ENCODE peak calls at places on chromosome 12, in nine cellular contexts. O is tibial nerve, W is A549, K is HepG2, I is transverse colon, D is H1, V is sigmoid colon, G is K562, Q is stomach. H is an unnamed sample. For H3K4me1, the result is how much of the 10 kb centered on the place peaks cover.

GRCh38 chr12:45215419-45216296 is at the start of gene ANO6:
- DNase-seq in O (peak), W (peak), K (peak), I (peak), D (peak), V (peak), G (peak), Q (peak), H (peak)

GRCh38 chr12:22164101-22164500 is 118.1 kb downstream of the CMAS start:
- DNase-seq in O (no peak), W (no peak), K (no peak), I (no peak), D (no peak), V (no peak), G (no peak), Q (no peak), H (no peak)

GRCh38 chr12:102862486-102862885 is 54.6 kb downstream of the PAH start:
- DNase-seq in O (no peak), W (no peak), K (no peak), I (no peak), D (no peak), V (no peak), G (no peak), Q (no peak), H (no peak)

GRCh38 chr12:118503476-118503875 is 127.1 kb downstream of the SUDS3 start:
- DNase-seq in O (no peak), W (no peak), K (no peak), I (no peak), D (no peak), V (no peak), G (no peak), Q (no peak), H (no peak)

GRCh38 chr12:107296681-107297086 is 203.3 kb upstream of the CRY1 start:
- DNase-seq in O (no peak), W (peak), K (no peak), I (no peak), D (no peak), V (no peak), G (no peak), Q (no peak), H (no peak)

GRCh38 chr12:29591140-29592020 is 93.9 kb upstream of the OVCH1 start:
- DNase-seq in O (peak), W (no peak), K (no peak), I (no peak), D (peak), V (no peak), G (peak), Q (no peak), H (no peak)

GRCh38 chr12:55829967-55830600 is 697 bp upstream of the DNAJC14 start:
- DNase-seq in O (no peak), W (peak), K (no peak), I (peak), D (peak), V (peak), G (peak), Q (peak), H (peak)

GRCh38 chr12:113134521-113134951 is 1.0 kb downstream of the RASAL1 start:
- DNase-seq in O (no peak), W (no peak), K (no peak), I (no peak), D (no peak), V (no peak), G (no peak), Q (no peak), H (no peak)

GRCh38 chr12:58433969-58434368 is 486.3 kb downstream of the LRIG3 start:
- DNase-seq in O (no peak), W (no peak), K (no peak), I (no peak), D (no peak), V (no peak), G (no peak), Q (no peak), H (no peak)

GRCh38 chr12:79710707-79711483 is 20.1 kb upstream of the PAWR start:
- DNase-seq in O (no peak), W (no peak), K (no peak), I (no peak), D (no peak), V (no peak), G (no peak), Q (no peak), H (no peak)

GRCh38 chr12:101940400-101940950 is 63.1 kb downstream of the DRAM1 start:
- DNase-seq in O (no peak), W (no peak), K (no peak), I (no peak), D (no peak), V (no peak), G (no peak), Q (no peak), H (no peak)

GRCh38 chr12:128467882-128468281 is 200.9 kb downstream of the TMEM132C start:
- DNase-seq in O (no peak), W (no peak), K (no peak), I (no peak), D (no peak), V (no peak), G (no peak), Q (no peak), H (no peak)

GRCh38 chr12:96015672-96016071 is 19.5 kb upstream of the HAL start:
- DNase-seq in O (no peak), W (peak), K (no peak), I (no peak), D (no peak), V (no peak), G (peak), Q (peak), H (no peak)

DNA sequence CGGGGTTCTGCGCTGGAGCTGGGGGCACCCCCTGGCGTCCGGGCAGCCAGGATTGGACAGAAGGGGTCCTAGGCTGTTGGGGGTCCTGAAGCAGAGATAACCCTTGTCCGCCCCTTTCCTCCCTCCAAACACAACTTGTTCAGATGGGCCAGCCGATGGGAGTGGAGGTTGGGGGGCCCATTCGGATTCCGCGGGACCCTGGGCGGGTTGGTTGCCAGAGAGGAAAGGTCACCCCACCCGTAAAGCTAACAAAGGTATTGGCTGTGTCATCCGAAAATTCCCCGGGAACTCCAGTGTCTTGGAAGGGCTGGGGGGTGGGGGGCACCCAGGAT is 1.3 kb downstream of the FAM222A start:
- DNase-seq in O (no peak), W (no peak), K (no peak), I (no peak), D (no peak), V (no peak), G (no peak), Q (no peak), H (no peak)
- H3K4me3 ChIP-seq in O (peak), W (peak), K (peak), I (peak), D (peak), V (no peak), G (no peak), Q (peak), H (peak)

GRCh38 chr12:28035483-28035882 is 63.0 kb upstream of the PTHLH start:
- DNase-seq in O (no peak), W (no peak), K (no peak), I (no peak), D (no peak), V (no peak), G (peak), Q (no peak), H (no peak)
- TF ChIP-seq EP300 in O (no peak), W (no peak), K (no peak), I (no peak), D (no peak), V (no peak), G (no peak), Q (no peak), H (no peak)

DNA sequence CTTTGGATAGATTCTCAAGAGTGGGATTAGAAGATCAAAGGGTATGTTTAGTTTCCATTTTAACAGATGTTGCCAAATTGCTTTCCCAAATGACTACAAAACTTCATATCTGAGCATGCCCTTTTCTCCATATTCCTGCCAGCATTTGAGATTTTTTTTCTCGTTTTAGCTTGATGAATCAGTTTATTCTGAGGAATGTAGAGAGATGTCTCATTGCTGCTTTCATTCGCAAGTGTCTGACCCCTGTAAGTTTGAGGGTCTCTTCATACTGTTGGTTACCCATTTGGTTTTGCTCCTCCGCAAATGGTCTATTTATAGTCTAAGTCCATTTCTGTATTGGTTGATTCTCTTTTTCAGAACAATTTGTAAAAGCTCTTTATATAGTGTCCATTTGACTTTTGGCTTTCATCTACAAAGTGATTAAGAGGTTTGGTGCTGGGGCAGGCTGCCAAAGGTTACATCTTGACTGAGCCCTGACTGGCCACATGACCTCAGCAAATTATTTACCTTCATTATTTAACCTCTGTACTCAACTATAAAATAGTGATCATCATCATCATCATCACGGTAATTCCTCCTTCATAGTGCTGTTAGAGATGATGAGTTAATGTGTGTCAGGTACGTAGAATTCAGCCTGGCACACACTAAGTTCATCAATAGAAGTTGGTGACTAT is 33.6 kb downstream of the HCAR2 start:
- DNase-seq in O (no peak), W (no peak), K (no peak), I (no peak), D (no peak), V (no peak), G (no peak), Q (peak), H (no peak)
- H3K4me1 ChIP-seq in O (under half), W (under half), K (under half), I (under half), D (under half), V (under half), G (under half), Q (under half), H (under half)

GRCh38 chr12:31714406-31715271 is 14.2 kb downstream of the AMN1 start:
- DNase-seq in O (no peak), W (no peak), K (peak), I (no peak), D (no peak), V (no peak), G (no peak), Q (no peak), H (no peak)
- H3K4me3 ChIP-seq in O (no peak), W (no peak), K (no peak), I (no peak), D (no peak), V (no peak), G (peak), Q (no peak), H (no peak)

GRCh38 chr12:117328556-117329100 is 32.8 kb downstream of the NOS1 start:
- DNase-seq in O (no peak), W (no peak), K (no peak), I (no peak), D (no peak), V (no peak), G (no peak), Q (no peak), H (no peak)
- TF ChIP-seq EP300 in O (no peak), W (no peak), K (no peak), I (no peak), D (no peak), V (no peak), G (no peak), Q (no peak), H (no peak)

DNA sequence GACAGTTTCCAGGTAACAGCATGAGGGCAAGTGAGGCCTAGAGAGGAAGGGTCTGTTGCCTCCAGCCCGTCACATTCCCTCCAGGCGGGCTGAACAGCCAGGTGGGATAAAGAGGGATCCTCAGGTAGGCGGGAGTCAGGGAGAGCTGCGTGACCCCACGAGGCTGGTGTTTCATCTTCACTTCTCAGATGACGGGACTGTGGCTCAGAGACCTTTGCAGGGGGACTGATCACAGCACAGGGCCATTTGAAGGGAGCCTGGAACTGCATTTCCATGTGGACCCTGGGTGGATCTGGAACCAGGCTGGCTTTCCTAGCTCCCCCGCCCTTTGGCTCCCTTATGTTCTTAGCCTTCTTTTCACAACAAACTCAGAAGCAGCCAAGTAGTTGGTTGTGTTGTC is 37.4 kb downstream of the SH2B3 start:
- DNase-seq in O (no peak), W (no peak), K (no peak), I (no peak), D (no peak), V (peak), G (no peak), Q (no peak), H (peak)
- H3K4me1 ChIP-seq in O (under half), W (under half), K (under half), I (under half), D (under half), V (under half), G (under half), Q (half or more), H (half or more)

DNA sequence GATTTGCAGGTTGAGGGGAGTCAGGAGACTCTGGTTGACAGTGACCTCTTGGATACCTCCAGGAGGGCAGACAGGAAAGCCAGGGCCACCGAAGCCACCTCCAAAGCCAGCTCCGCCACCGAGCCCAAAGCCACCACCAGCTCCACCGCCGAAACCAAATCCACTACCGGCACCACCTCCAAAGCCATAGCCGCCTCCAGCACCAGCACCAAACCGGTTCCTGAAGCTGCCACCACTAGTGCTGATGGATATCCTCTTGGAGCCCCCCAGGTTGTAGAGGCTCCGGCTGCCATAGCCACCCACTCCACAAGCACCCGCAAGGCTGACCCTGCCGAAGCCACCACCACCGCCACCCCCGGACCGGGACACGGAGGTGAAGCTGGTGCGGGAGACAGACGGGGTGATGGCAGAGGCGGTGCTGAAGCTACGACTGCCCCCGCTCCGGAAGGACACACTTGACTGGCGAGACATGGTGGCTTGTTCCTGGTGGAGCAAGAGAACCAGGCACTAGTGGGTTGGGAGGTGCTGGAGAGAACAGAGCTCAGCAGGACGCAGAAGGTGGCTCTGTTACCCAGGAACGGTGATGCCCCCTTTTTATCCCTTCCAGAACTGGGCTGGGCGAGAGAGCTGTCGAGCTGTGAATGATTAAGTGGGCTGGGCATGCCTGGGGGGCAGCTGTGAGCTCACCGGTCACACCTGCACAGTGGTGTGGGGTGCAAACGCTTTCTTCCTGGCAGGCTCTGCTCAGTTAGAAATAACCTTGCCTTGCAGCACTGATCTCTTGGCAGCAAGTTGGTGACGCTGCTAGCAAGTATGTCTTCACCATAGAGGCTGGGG is at the start of gene KRT5:
- DNase-seq in O (no peak), W (no peak), K (no peak), I (no peak), D (peak), V (no peak), G (no peak), Q (no peak), H (no peak)
- H3K4me3 ChIP-seq in O (no peak), W (no peak), K (no peak), I (no peak), D (no peak), V (no peak), G (no peak), Q (no peak), H (peak)

GRCh38 chr12:94271351-94271750 is 123.0 kb downstream of the PLXNC1 start:
- DNase-seq in O (no peak), W (no peak), K (no peak), I (no peak), D (no peak), V (no peak), G (no peak), Q (no peak), H (no peak)
- TF ChIP-seq EP300 in O (no peak), W (no peak), K (no peak), I (no peak), D (no peak), V (no peak), G (no peak), Q (no peak), H (no peak)

DNA sequence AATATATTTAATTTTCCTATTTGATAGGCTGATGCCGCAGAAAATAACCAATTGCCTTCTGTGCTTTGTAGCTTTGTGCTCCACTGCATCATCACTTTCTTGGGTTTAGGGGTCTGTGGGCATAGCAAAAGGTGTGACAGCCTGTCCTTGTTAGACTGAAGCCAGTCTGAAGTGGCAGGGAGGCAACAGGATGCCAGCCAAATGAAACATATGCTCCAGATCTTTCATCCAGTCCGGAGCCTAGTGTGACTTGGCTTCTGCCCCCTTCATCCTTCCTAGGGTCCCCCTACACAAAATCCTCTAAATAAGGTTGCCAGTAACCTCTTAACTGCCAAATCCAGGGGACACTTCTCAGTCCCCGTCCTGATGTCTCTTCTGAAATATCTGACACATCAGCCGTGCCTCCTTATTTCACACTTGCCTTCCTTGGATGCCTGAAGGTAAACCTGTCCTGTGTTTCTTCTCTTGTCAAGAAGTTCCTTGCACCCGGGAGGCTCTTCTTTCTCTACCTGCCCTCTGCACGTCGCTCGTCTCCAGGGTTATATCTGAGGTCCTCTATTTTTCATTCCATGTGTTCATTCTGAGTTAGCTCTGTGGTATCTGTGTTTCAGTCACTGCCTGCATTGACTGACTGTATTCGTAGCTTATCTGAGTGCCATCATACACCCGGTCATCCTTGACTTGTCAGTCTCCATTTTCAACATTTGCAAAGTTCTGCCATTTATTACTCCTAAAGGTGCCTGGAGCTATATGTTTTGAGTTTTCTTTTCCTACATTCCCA is 47.8 kb downstream of the HMGA2 start:
- DNase-seq in O (no peak), W (no peak), K (no peak), I (no peak), D (no peak), V (no peak), G (no peak), Q (no peak), H (no peak)
- H3K4me1 ChIP-seq in O (under half), W (under half), K (under half), I (under half), D (under half), V (under half), G (under half), Q (under half), H (under half)